ENCODE peak calls at places on chromosome 18, in six cellular contexts. L is cardiac septum, E is MCF 10A, W is GM20000, M is ecto neural progenitor cell, F is glutamatergic neuron. D is an unnamed sample.

GRCh38 chr18:58388736-58389135 is 240.2 kb downstream of the ALPK2 start:
- DNase-seq in L (no peak), W (no peak), M (peak), F (no peak), E (no peak), D (no peak)

GRCh38 chr18:43192408-43192807 is 76.9 kb upstream of the RIT2 start:
- DNase-seq in E (no peak), W (peak), M (no peak), F (no peak), L (no peak), D (no peak)

GRCh38 chr18:5093902-5094301 is 103.2 kb downstream of the AKAIN1 start:
- DNase-seq in E (no peak), L (no peak), M (no peak), W (no peak), F (no peak), D (no peak)

GRCh38 chr18:31102020-31102684 is at the start of gene DSC2:
- DNase-seq in M (peak), E (peak), W (no peak), F (peak), L (peak), D (no peak)

GRCh38 chr18:12640881-12641200 is 17.1 kb downstream of the SPIRE1 start:
- DNase-seq in F (no peak), W (no peak), E (no peak), M (no peak), L (no peak), D (no peak)

GRCh38 chr18:70840649-70841048 is 551.8 kb downstream of the SOCS6 start:
- DNase-seq in F (no peak), L (no peak), W (no peak), E (no peak), M (no peak), D (no peak)

GRCh38 chr18:63192171-63192884 is 127.2 kb downstream of the BCL2 start:
- DNase-seq in L (no peak), M (no peak), W (no peak), E (no peak), F (no peak), D (no peak)

GRCh38 chr18:11320981-11321380 is 171.6 kb upstream of the PIEZO2 start:
- DNase-seq in W (no peak), M (no peak), F (no peak), L (no peak), E (peak), D (no peak)

GRCh38 chr18:31125878-31126277 is 23.7 kb upstream of the DSC2 start:
- DNase-seq in M (no peak), W (no peak), F (no peak), L (no peak), E (no peak), D (no peak)

GRCh38 chr18:54737986-54738385 is 90.3 kb upstream of the RAB27B start:
- DNase-seq in F (no peak), L (no peak), E (peak), M (no peak), W (no peak), D (no peak)

GRCh38 chr18:74198453-74198852 is 50.1 kb downstream of the TIMM21 start:
- DNase-seq in M (no peak), F (no peak), W (no peak), E (no peak), L (no peak), D (no peak)

GRCh38 chr18:48293954-48294893 is 115.0 kb downstream of the ZBTB7C start:
- DNase-seq in L (peak), W (no peak), E (no peak), F (peak), M (peak), D (no peak)

GRCh38 chr18:3450358-3451107 is 561 bp downstream of the TGIF1 start:
- DNase-seq in F (peak), L (peak), E (peak), M (no peak), W (peak), D (peak)

GRCh38 chr18:67476585-67476984 is 39.9 kb downstream of the DSEL start:
- DNase-seq in E (no peak), M (no peak), L (no peak), F (no peak), W (no peak), D (no peak)

GRCh38 chr18:74084184-74084583 is 63.5 kb downstream of the FBXO15 start:
- DNase-seq in W (no peak), E (no peak), M (no peak), F (no peak), L (no peak), D (no peak)

GRCh38 chr18:2926528-2926927 is 79.7 kb downstream of the EMILIN2 start:
- DNase-seq in M (no peak), E (no peak), L (no peak), W (no peak), F (no peak), D (no peak)

GRCh38 chr18:58051765-58052460 is 7.9 kb downstream of the NEDD4L start:
- DNase-seq in W (peak), L (no peak), F (no peak), M (no peak), E (peak), D (no peak)

GRCh38 chr18:79380816-79381806 is 14.6 kb upstream of the NFATC1 start:
- DNase-seq in F (peak), M (peak), W (peak), E (peak), L (no peak), D (no peak)

GRCh38 chr18:35049111-35050003 is 8.1 kb downstream of the MAPRE2 start:
- DNase-seq in F (no peak), W (no peak), L (no peak), E (no peak), M (no peak), D (no peak)

GRCh38 chr18:75802681-75803080 is 375.2 kb upstream of the SMIM21 start:
- DNase-seq in L (no peak), E (no peak), M (no peak), W (no peak), F (no peak), D (no peak)

GRCh38 chr18:34224423-34225217 is at the start of gene NOL4:
- DNase-seq in E (peak), F (peak), M (peak), L (no peak), W (peak), D (no peak)

GRCh38 chr18:12376718-12377555 is at the start of gene AFG3L2:
- DNase-seq in M (peak), F (peak), L (peak), E (peak), W (peak), D (peak)